ENCODE peak calls at places on chromosome 1, in six cellular contexts. R, N, V, J, Y and Q are unnamed samples.

GRCh38 chr1:178145605-178146004 is 51.7 kb downstream of the RASAL2 start:
- DNase-seq in J (no peak), Y (no peak), V (no peak), N (no peak), R (no peak), Q (no peak)

GRCh38 chr1:5734996-5735395 is 257.2 kb downstream of the NPHP4 start:
- DNase-seq in R (no peak), N (no peak), V (no peak), Y (no peak), J (no peak), Q (no peak)

GRCh38 chr1:223815865-223816264 is 29.9 kb downstream of the TP53BP2 start:
- DNase-seq in R (no peak), V (no peak), J (no peak), N (no peak), Y (no peak), Q (no peak)

GRCh38 chr1:227805606-227806197 is 9.8 kb upstream of the PRSS38 start:
- DNase-seq in N (no peak), J (no peak), V (peak; percentile 97), Y (no peak), R (no peak), Q (no peak)

GRCh38 chr1:78682527-78682926 is 32.9 kb downstream of the IFI44 start:
- DNase-seq in Y (no peak), J (no peak), R (no peak), N (no peak), V (no peak), Q (no peak)

GRCh38 chr1:171226757-171227370 is 21.4 kb upstream of the FMO1 start:
- DNase-seq in Y (peak; percentile 38), V (peak; percentile 84), J (peak; percentile 65), N (no peak), R (peak; percentile 52), Q (peak; percentile 29)

GRCh38 chr1:26016258-26016943 is 5.2 kb upstream of the EXTL1 start:
- DNase-seq in Y (no peak), J (peak; percentile 32), N (no peak), V (no peak), R (no peak), Q (no peak)

GRCh38 chr1:151811181-151811580 is 6.0 kb upstream of the LINGO4 start:
- DNase-seq in J (no peak), N (no peak), R (no peak), Y (no peak), V (no peak), Q (no peak)

GRCh38 chr1:43868741-43869067 is 64.9 kb upstream of the ARTN start:
- DNase-seq in R (no peak), Y (peak; percentile 50), J (peak; percentile 39), N (no peak), V (peak; percentile 75), Q (no peak)

GRCh38 chr1:17883662-17884395 is 128.7 kb downstream of the ACTL8 start:
- DNase-seq in R (no peak), J (no peak), V (no peak), N (no peak), Y (no peak), Q (no peak)

GRCh38 chr1:15703562-15703961 is 19.4 kb downstream of the PLEKHM2 start:
- DNase-seq in N (no peak), R (no peak), Y (peak; percentile 88), J (no peak), V (peak; percentile 87), Q (no peak)

GRCh38 chr1:59718064-59718988 is 96.4 kb upstream of the HOOK1 start:
- DNase-seq in V (no peak), Y (no peak), R (no peak), J (peak; percentile 14), N (no peak), Q (no peak)

GRCh38 chr1:58848818-58849411 is 65.1 kb upstream of the JUN start:
- DNase-seq in Y (peak; percentile 74), N (peak; percentile 11), J (peak; percentile 77), V (peak; percentile 99), R (peak; percentile 99), Q (no peak)

GRCh38 chr1:24935615-24936484 is 5.8 kb upstream of the RUNX3 start:
- DNase-seq in R (no peak), J (no peak), N (no peak), Y (no peak), V (no peak), Q (no peak)

GRCh38 chr1:202034683-202035462 is 24.5 kb downstream of the ELF3 start:
- DNase-seq in V (peak; percentile 97), J (no peak), Y (no peak), R (peak; percentile 99), N (peak; percentile 11), Q (no peak)

GRCh38 chr1:37814257-37814656 is 6.2 kb upstream of the YRDC start:
- DNase-seq in V (no peak), Y (no peak), N (no peak), R (no peak), J (no peak), Q (no peak)

GRCh38 chr1:198846506-198847010 is 207.7 kb downstream of the PTPRC start:
- DNase-seq in Y (no peak), N (no peak), R (no peak), V (no peak), J (no peak), Q (no peak)

GRCh38 chr1:163082971-163083370 is 13.8 kb downstream of the RGS4 start:
- DNase-seq in J (no peak), V (no peak), N (no peak), R (no peak), Y (no peak), Q (no peak)